ENCODE peak calls at places on chromosomes 12 and 14, in four cellular contexts. I is fibroblast of lung, K is A549, C is HepG2. Q is an unnamed sample.
A peak's percentile ranks its signal among the peaks of the same experiment; 100 is the strongest.

GRCh38 chr12:65666876-65667275 is 157.4 kb upstream of the HMGA2 start:
- DNase-seq in C (no peak), I (no peak), K (no peak), Q (no peak)

GRCh38 chr14:55130194-55130550 is 1.1 kb downstream of the LGALS3 start:
- DNase-seq in K (peak; percentile 54), C (peak; percentile 34), I (peak; percentile 38), Q (peak; percentile 97)

GRCh38 chr12:12716151-12716844 is 870 bp upstream of the CDKN1B start:
- DNase-seq in K (no peak), C (peak; percentile 63), I (peak; percentile 51), Q (peak; percentile 7)

GRCh38 chr14:98348505-98348904 is 923.5 kb downstream of the BCL11B start:
- DNase-seq in I (no peak), C (no peak), K (no peak), Q (no peak)

GRCh38 chr12:98179151-98179550 is 336.2 kb upstream of the TMPO start:
- DNase-seq in I (no peak), C (no peak), K (no peak), Q (no peak)

GRCh38 chr14:105879867-105880561 is 353.6 kb downstream of the TMEM121 start:
- DNase-seq in I (no peak), K (no peak), C (no peak), Q (no peak)

GRCh38 chr12:7498832-7499231 is 4.7 kb downstream of the CD163 start:
- DNase-seq in C (no peak), I (peak; percentile 38), K (no peak), Q (no peak)

GRCh38 chr12:88108021-88108420 is 33.9 kb downstream of the CEP290 start:
- DNase-seq in K (no peak), C (no peak), I (peak; percentile 51), Q (peak; percentile 2)

GRCh38 chr12:52371716-52372115 is 4.4 kb upstream of the KRT85 start:
- DNase-seq in C (no peak), I (no peak), K (no peak), Q (no peak)

GRCh38 chr12:100842156-100842555 is 47.6 kb downstream of the ANO4 start:
- DNase-seq in K (no peak), I (no peak), C (no peak), Q (no peak)

GRCh38 chr12:25924535-25925001 is 33.9 kb upstream of the RASSF8 start:
- DNase-seq in C (no peak), K (no peak), I (no peak), Q (peak; percentile 100)

GRCh38 chr12:51326762-51327439 is 2.9 kb upstream of the BIN2 start:
- DNase-seq in C (no peak), I (peak; percentile 66), K (no peak), Q (peak; percentile 36)

GRCh38 chr12:18296201-18296908 is 35.0 kb downstream of the PIK3C2G start:
- DNase-seq in I (no peak), C (no peak), K (no peak), Q (no peak)

GRCh38 chr12:127270193-127270592 is 996.8 kb upstream of the TMEM132C start:
- DNase-seq in C (no peak), I (peak; percentile 14), K (no peak), Q (peak; percentile 58)

GRCh38 chr12:115443351-115443938 is 759.5 kb upstream of the TBX3 start:
- DNase-seq in C (no peak), K (no peak), I (no peak), Q (no peak)

GRCh38 chr14:22570132-22570949 is 18.7 kb downstream of the DAD1 start:
- DNase-seq in K (peak; percentile 78), C (peak; percentile 98), I (peak; percentile 88), Q (peak; percentile 92)

GRCh38 chr12:131735863-131736806 is 25.2 kb downstream of the SFSWAP start:
- DNase-seq in C (no peak), K (no peak), I (no peak), Q (no peak)

GRCh38 chr12:64311877-64312276 is 78.7 kb downstream of the C12orf56 start:
- DNase-seq in I (no peak), C (no peak), K (no peak), Q (no peak)

GRCh38 chr14:20604291-20604690 is 13.1 kb upstream of the RNASE12 start:
- DNase-seq in K (no peak), I (no peak), C (no peak), Q (no peak)

GRCh38 chr12:96308881-96309280 is 91.4 kb downstream of the CDK17 start:
- DNase-seq in C (no peak), K (no peak), I (peak; percentile 34), Q (no peak)

GRCh38 chr12:120991965-120992364 is 13.6 kb downstream of the HNF1A start:
- DNase-seq in C (no peak), K (no peak), I (no peak), Q (no peak)

GRCh38 chr12:20601668-20602280 is 93.4 kb upstream of the SLCO1C1 start:
- DNase-seq in K (peak; percentile 18), C (peak; percentile 28), I (peak; percentile 80), Q (peak; percentile 55)

GRCh38 chr12:3310271-3311026 is 180.6 kb upstream of the PRMT8 start:
- DNase-seq in K (no peak), I (no peak), C (no peak), Q (peak; percentile 24)

GRCh38 chr12:123344086-123344485 is 20.6 kb downstream of the SBNO1 start:
- DNase-seq in K (no peak), C (no peak), I (no peak), Q (no peak)

GRCh38 chr12:3295648-3296408 is 195.2 kb upstream of the PRMT8 start:
- DNase-seq in C (no peak), K (no peak), I (peak; percentile 28), Q (no peak)

GRCh38 chr12:130169256-130169655 is 7.0 kb downstream of the FZD10 start:
- DNase-seq in I (no peak), K (no peak), C (no peak), Q (no peak)

GRCh38 chr12:48000878-48001321 is 3.4 kb downstream of the COL2A1 start:
- DNase-seq in K (peak; percentile 60), I (peak; percentile 40), C (no peak), Q (peak; percentile 73)

GRCh38 chr14:96084796-96085195 is 45.6 kb downstream of the C14orf132 start:
- DNase-seq in C (no peak), I (no peak), K (no peak), Q (no peak)

GRCh38 chr12:68319988-68320623 is 12.1 kb downstream of the MDM1 start:
- DNase-seq in I (peak; percentile 56), K (no peak), C (no peak), Q (no peak)

GRCh38 chr12:103556890-103557667 is 30.0 kb upstream of the STAB2 start:
- DNase-seq in C (no peak), I (no peak), K (no peak), Q (no peak)

GRCh38 chr14:53550776-53551175 is 397.7 kb upstream of the DDHD1 start:
- DNase-seq in K (no peak), I (no peak), C (no peak), Q (no peak)

GRCh38 chr14:59244581-59244980 is 56.1 kb downstream of the DAAM1 start:
- DNase-seq in I (no peak), K (no peak), C (no peak), Q (peak; percentile 99)

GRCh38 chr12:2243275-2243674 is 190.5 kb downstream of the CACNA1C start:
- DNase-seq in K (no peak), C (no peak), I (no peak), Q (no peak)

GRCh38 chr12:64610660-64611429 is 550 bp downstream of the RASSF3 start:
- DNase-seq in C (peak; percentile 44), I (peak; percentile 53), K (peak; percentile 49), Q (peak; percentile 50)

DNA sequence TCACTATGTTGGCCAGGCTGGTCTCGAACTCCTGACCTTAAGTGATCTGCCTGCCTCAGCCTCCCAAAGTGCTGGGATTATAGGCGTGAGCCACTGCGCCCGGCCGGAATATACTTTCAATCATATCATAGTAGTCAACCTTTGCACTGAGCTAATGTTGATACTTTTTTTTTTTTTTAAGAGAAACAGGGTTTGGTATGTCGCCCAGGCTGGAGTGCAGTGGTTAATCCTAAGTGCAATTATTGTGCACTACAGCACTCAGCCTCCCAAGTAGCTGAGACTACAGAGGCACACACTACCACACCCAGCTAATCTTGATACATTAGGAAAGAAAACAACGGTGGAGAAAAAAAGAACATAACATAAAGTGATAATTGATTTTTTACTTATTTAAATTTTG is 15.6 kb downstream of the BTBD7 start:
- DNase-seq in K (no peak), I (no peak), C (no peak), Q (no peak)
- TF ChIP-seq CTCF in K (no peak), I (no peak), C (no peak), Q (no peak)

GRCh38 chr14:103537175-103537990 is 8.4 kb downstream of the TRMT61A start:
- DNase-seq in I (peak; percentile 40), C (no peak), K (no peak), Q (no peak)
- H3K4me1 ChIP-seq in I (peaks cover 30% of the 10 kb centered on the region), C (peaks cover 41% of the 10 kb centered on the region), K (peaks cover 27% of the 10 kb centered on the region), Q (peaks cover 37% of the 10 kb centered on the region)

GRCh38 chr12:112714166-112714565 is 77.4 kb upstream of the RPH3A start:
- DNase-seq in K (no peak), C (no peak), I (no peak), Q (peak; percentile 13)
- H3K4me2 ChIP-seq in K (no peak overlapping the region), C (no peak overlapping the region), I (no peak overlapping the region), Q (no peak overlapping the region)

GRCh38 chr14:103887557-103888115 is 40.3 kb upstream of the PPP1R13B start:
- DNase-seq in I (no peak), C (no peak), K (no peak), Q (no peak)

GRCh38 chr14:103887170-103887501 is 39.8 kb upstream of the PPP1R13B start:
- DNase-seq in K (no peak), I (no peak), C (no peak), Q (no peak)

GRCh38 chr14:103885509-103885932 is 38.1 kb upstream of the PPP1R13B start:
- DNase-seq in I (no peak), C (no peak), K (no peak), Q (no peak)

GRCh38 chr14:103884854-103885253 is 37.5 kb upstream of the PPP1R13B start:
- DNase-seq in I (no peak), K (no peak), C (no peak), Q (no peak)

GRCh38 chr14:103886304-103887169 is 39.2 kb upstream of the PPP1R13B start:
- DNase-seq in K (no peak), I (no peak), C (peak; percentile 76), Q (no peak)
- TF ChIP-seq CTCF in K (no peak), I (peak; percentile 3), C (peak; percentile 69), Q (no peak)

GRCh38 chr14:77584809-77585208 is 31.6 kb downstream of the SPTLC2 start:
- DNase-seq in K (no peak), C (no peak), I (no peak), Q (no peak)
- H3K4me1 ChIP-seq in K (no peaks in the 10 kb centered on the region), C (peaks cover 12% of the 10 kb centered on the region), I (no peaks in the 10 kb centered on the region), Q (no peaks in the 10 kb centered on the region)

DNA sequence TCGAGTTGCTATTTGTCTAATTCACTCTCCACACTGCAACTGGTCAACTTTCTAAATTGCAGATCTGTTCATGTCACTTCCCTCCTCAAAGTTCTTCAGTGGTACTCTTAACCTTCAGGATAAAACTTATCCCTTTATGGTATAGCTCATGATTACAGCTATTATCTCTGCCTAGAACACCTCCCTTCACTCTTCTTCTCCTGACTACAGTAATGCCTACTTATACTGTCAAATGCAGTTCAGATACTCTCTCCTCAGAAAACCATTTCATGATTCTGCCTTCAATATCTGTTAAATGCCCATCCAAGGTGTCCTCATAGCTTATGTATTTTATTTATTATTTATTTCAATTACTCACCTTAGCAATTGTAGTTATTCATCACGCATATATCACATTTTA is 85.5 kb downstream of the FAR2 start:
- DNase-seq in I (no peak), C (no peak), K (no peak), Q (no peak)
- H3K4me2 ChIP-seq in I (no peak overlapping the region), C (no peak overlapping the region), K (no peak overlapping the region), Q (peak overlapping the region; percentile 0)